ENCODE peak calls at places on chromosomes 5 and 9, in four cellular contexts. Z is PC-3, G is MM.1S, Q is left lung. V is an unnamed sample.

GRCh38 chr5:78076351-78076750 is 218.1 kb downstream of the AP3B1 start:
- DNase-seq in Z (no peak), G (no peak), Q (no peak), V (no peak)

GRCh38 chr5:16178745-16179372 is 732 bp downstream of the MARCHF11 start:
- DNase-seq in Z (peak), G (peak), Q (peak), V (peak)

GRCh38 chr9:89418882-89419641 is 78.9 kb downstream of the SEMA4D start:
- DNase-seq in Z (no peak), G (peak), Q (no peak), V (no peak)

GRCh38 chr9:105150991-105151685 is 93.3 kb upstream of the SLC44A1 start:
- DNase-seq in Z (peak), G (no peak), Q (no peak), V (no peak)

GRCh38 chr5:3185488-3185887 is 410.1 kb upstream of the IRX1 start:
- DNase-seq in Z (no peak), G (no peak), Q (no peak), V (no peak)

GRCh38 chr5:88394531-88395185 is 126.0 kb upstream of the TMEM161B start:
- DNase-seq in Z (no peak), G (no peak), Q (no peak), V (no peak)

GRCh38 chr5:36054646-36055045 is 12.0 kb downstream of the UGT3A2 start:
- DNase-seq in Z (no peak), G (no peak), Q (no peak), V (no peak)

GRCh38 chr9:115939065-115939765 is 214.4 kb upstream of the PAPPA start:
- DNase-seq in Z (peak), G (no peak), Q (no peak), V (no peak)

GRCh38 chr9:28661853-28662252 is 1088.6 kb upstream of the C9orf72 start:
- DNase-seq in Z (no peak), G (no peak), Q (no peak), V (no peak)

GRCh38 chr5:159211712-159212111 is 2.4 kb upstream of the RNF145 start:
- DNase-seq in Z (no peak), G (no peak), Q (peak), V (no peak)

GRCh38 chr5:56632199-56632598 is 183.2 kb upstream of the MAP3K1 start:
- DNase-seq in Z (no peak), G (no peak), Q (no peak), V (no peak)

GRCh38 chr5:179124853-179125788 is 64.9 kb downstream of the ZNF354C start:
- DNase-seq in Z (no peak), G (no peak), Q (peak), V (no peak)

DNA sequence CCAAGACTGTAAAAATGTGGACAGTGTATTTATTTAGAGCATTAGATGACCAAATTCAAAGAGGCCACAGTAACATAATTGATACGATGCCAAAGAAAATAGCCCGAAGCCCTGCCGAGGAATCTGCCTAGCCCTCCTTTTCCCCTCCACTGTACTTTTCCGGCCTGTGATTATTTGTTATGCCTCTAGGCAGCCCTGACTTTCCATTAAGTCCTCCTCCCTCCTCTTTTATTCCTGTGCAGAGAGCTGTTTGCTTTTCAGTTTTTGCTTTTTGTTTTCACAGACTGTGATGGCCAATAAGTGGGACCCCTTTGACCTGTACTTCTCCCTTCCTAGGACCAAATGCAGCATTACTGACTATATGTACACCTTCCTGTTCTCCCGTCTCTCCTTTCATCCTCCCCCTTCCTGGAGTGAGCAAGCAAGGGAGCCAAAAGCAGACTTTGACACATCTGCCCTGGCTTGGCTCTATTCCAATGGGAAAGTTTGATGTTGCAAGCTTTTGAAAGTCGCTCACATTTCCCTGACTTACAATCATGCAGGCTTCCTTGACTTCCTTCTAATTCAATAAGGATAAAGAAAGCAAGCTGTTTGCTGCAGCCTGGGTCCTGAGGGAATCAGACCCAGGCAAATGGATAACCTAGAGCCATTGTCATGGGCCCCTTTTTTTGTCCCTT is 76.1 kb downstream of the NREP start:
- DNase-seq in Z (peak), G (no peak), Q (no peak), V (no peak)
- H3K27ac ChIP-seq in Z (peak), G (no peak), Q (peak), V (no peak)

GRCh38 chr5:95631265-95631957 is 11.5 kb downstream of the GPR150 start:
- DNase-seq in Z (peak), G (no peak), Q (no peak), V (no peak)

GRCh38 chr5:95628154-95628810 is 8.4 kb downstream of the GPR150 start:
- DNase-seq in Z (no peak), G (no peak), Q (no peak), V (no peak)

GRCh38 chr5:95630394-95630917 is 10.6 kb downstream of the GPR150 start:
- DNase-seq in Z (no peak), G (no peak), Q (no peak), V (no peak)

GRCh38 chr5:95628933-95629332 is 9.0 kb downstream of the GPR150 start:
- DNase-seq in Z (no peak), G (no peak), Q (no peak), V (no peak)

DNA sequence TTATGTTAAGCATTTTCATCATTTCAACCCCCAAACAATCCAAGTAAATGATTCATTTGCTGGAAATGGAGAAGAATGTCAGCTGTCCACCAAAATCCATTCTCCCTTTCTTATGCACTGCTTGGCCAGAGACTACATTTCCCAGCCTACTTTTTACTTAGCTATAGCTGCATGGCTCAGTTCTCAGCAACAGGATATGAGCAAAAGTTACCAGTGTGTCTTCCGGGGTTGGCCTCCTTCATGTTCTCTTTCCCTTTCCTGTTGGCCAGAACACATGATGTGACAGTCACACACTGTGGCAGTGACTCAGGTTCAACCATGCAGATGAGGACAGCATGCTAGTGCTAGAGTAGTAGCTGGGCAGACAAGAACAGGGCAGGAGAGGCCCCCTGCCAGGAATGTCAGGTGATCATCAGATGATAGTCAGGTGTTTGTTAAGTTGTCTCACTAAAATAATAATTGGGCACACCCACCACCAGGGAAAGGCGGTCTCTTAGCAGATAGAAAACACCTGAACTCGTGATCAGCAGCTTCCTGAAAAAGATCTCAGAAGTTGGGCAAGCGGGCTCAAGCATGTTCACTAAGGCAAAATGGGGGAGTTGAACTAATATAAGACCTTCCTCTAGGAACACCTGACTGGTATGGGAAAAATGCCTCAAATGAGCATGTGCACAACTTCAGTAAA is 12.2 kb downstream of the GPR150 start:
- DNase-seq in Z (peak), G (peak), Q (no peak), V (no peak)
- H3K27ac ChIP-seq in Z (peak), G (no peak), Q (no peak), V (no peak)

GRCh38 chr5:146024034-146024433 is 81.3 kb downstream of the PLAC8L1 start:
- DNase-seq in Z (no peak), G (no peak), Q (no peak), V (no peak)

GRCh38 chr5:146026307-146027010 is 78.9 kb downstream of the PLAC8L1 start:
- DNase-seq in Z (no peak), G (no peak), Q (no peak), V (no peak)

GRCh38 chr5:146027746-146028145 is 77.6 kb downstream of the PLAC8L1 start:
- DNase-seq in Z (peak), G (no peak), Q (no peak), V (no peak)

GRCh38 chr5:146025681-146026080 is 79.7 kb downstream of the PLAC8L1 start:
- DNase-seq in Z (no peak), G (no peak), Q (no peak), V (no peak)

GRCh38 chr5:146025108-146025507 is 80.3 kb downstream of the PLAC8L1 start:
- DNase-seq in Z (no peak), G (no peak), Q (no peak), V (no peak)
- H3K27ac ChIP-seq in Z (no peak), G (no peak), Q (no peak), V (no peak)

DNA sequence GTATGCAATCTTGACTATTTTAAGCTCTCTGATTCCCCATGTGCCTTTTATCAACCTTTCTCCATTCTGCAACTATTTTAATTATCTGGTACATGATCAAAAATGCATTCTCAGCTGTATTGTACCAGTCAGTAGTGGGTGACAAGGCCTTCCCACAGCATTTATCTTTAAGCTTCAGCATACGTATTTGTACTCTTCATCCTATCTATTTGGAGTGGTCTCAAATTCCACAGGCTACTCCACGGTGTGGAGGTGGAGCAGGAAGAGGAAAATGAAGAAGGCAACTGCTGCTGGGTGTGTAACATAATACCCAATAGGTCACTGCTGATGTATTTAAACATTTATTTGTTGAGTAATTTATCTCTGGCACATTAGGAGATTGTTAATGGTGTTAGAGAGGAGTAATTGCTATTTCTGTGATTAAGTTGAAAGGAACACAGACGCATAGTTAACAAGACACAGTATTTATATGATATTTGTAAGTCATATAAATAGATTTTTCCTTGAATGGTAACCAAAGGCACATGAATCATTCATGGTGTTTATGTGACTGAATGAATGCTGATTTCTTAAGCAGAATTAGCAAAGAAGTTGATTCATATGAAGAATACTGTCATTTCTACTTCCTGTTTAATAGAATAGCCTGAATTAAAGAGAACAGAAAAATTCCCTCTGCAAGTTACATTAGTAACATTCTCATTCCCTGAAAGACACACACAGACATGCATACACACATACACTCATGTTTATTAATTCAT is 153.8 kb upstream of the NR3C1 start:
- DNase-seq in Z (peak), G (no peak), Q (no peak), V (no peak)
- H3K27ac ChIP-seq in Z (no peak), G (no peak), Q (no peak), V (no peak)

GRCh38 chr9:36036253-36036779 is 397 bp upstream of the RECK start:
- DNase-seq in Z (no peak), G (no peak), Q (no peak), V (no peak)
- H3K27ac ChIP-seq in Z (no peak), G (no peak), Q (no peak), V (peak)

GRCh38 chr9:13942695-13943094 is 371.2 kb downstream of the NFIB start:
- DNase-seq in Z (peak), G (no peak), Q (no peak), V (no peak)
- H3K27ac ChIP-seq in Z (peak), G (no peak), Q (no peak), V (no peak)

GRCh38 chr9:133712221-133713100 is 25.7 kb downstream of the SARDH start:
- DNase-seq in Z (no peak), G (no peak), Q (no peak), V (no peak)
- H3K27ac ChIP-seq in Z (no peak), G (no peak), Q (no peak), V (no peak)

V was measured in substantia nigra.